ENCODE peak calls at places on chromosomes 3 and 15, in seven cellular contexts. A, U, Z, L, E, D and Q are unnamed samples.

GRCh38 chr3:63892773-63893352 is 19.3 kb downstream of the SCAANT1 start:
- DNase-seq in A (no peak), E (no peak), U (no peak), L (no peak), D (no peak), Z (no peak), Q (no peak)

GRCh38 chr3:20741381-20741780 is 555.4 kb upstream of the SGO1 start:
- DNase-seq in Z (no peak), A (no peak), L (no peak), U (no peak), E (no peak), D (no peak), Q (no peak)

GRCh38 chr15:80431635-80432034 is 27.5 kb downstream of the ARNT2 start:
- DNase-seq in A (no peak), E (no peak), Z (no peak), D (no peak), L (no peak), U (no peak), Q (no peak)

GRCh38 chr15:41566121-41566885 is 7.3 kb downstream of the TYRO3 start:
- DNase-seq in D (no peak), A (no peak), L (peak; percentile 49), E (no peak), Z (no peak), U (no peak), Q (no peak)

GRCh38 chr15:81182746-81183402 is 13.8 kb upstream of the IL16 start:
- DNase-seq in L (no peak), A (no peak), E (no peak), D (no peak), U (no peak), Z (peak; percentile 45), Q (no peak)

GRCh38 chr3:156449712-156450574 is 105.0 kb downstream of the SSR3 start:
- DNase-seq in E (peak; percentile 29), L (peak; percentile 40), A (peak; percentile 37), U (peak; percentile 42), D (no peak), Z (no peak), Q (peak; percentile 39)

GRCh38 chr3:136639069-136639468 is 113.1 kb downstream of the STAG1 start:
- DNase-seq in Z (no peak), E (no peak), D (no peak), L (no peak), A (no peak), U (no peak), Q (no peak)

GRCh38 chr15:34795267-34796081 is at the start of gene ACTC1:
- DNase-seq in E (no peak), L (peak; percentile 56), D (no peak), A (no peak), Z (peak; percentile 82), U (no peak), Q (peak; percentile 16)

GRCh38 chr3:23668430-23668904 is 137.3 kb upstream of the UBE2E1 start:
- DNase-seq in E (no peak), Z (no peak), A (peak; percentile 95), U (no peak), L (no peak), D (no peak), Q (no peak)

GRCh38 chr15:71443538-71443937 is 328.3 kb downstream of the THSD4 start:
- DNase-seq in U (peak; percentile 42), L (peak; percentile 56), Z (peak; percentile 79), D (no peak), E (peak; percentile 23), A (no peak), Q (peak; percentile 64)

GRCh38 chr3:35679409-35680080 is 40.2 kb downstream of the ARPP21 start:
- DNase-seq in U (no peak), E (no peak), D (no peak), Z (no peak), L (no peak), A (no peak), Q (no peak)

GRCh38 chr3:188959013-188959412 is 212.8 kb upstream of the TPRG1 start:
- DNase-seq in U (no peak), E (no peak), D (no peak), L (no peak), A (no peak), Z (no peak), Q (no peak)

GRCh38 chr3:103440539-103441113 is 1005.8 kb downstream of the ZPLD1 start:
- DNase-seq in Z (no peak), E (no peak), A (peak; percentile 29), U (no peak), L (no peak), D (no peak), Q (peak; percentile 38)

GRCh38 chr3:45139372-45139894 is 6.7 kb downstream of the CDCP1 start:
- DNase-seq in U (no peak), D (no peak), Z (no peak), E (no peak), A (no peak), L (no peak), Q (no peak)

GRCh38 chr3:134486577-134487041 is 752 bp downstream of the CEP63 start:
- DNase-seq in A (no peak), E (no peak), L (no peak), D (no peak), Z (no peak), U (peak; percentile 16), Q (peak; percentile 23)

GRCh38 chr3:136277634-136278033 is 27.5 kb downstream of the PCCB start:
- DNase-seq in E (no peak), U (no peak), A (no peak), Z (peak; percentile 64), D (no peak), L (no peak), Q (peak; percentile 85)

GRCh38 chr3:195760345-195760983 is 39.7 kb downstream of the MUC20 start:
- DNase-seq in D (no peak), E (no peak), Z (peak; percentile 31), U (no peak), L (no peak), A (no peak), Q (no peak)

GRCh38 chr15:33296050-33296449 is 14.7 kb upstream of the RYR3 start:
- DNase-seq in D (no peak), L (no peak), Z (no peak), E (no peak), A (no peak), U (no peak), Q (no peak)

GRCh38 chr3:37282996-37283395 is 108.6 kb upstream of the LRRFIP2 start:
- DNase-seq in E (no peak), A (no peak), D (no peak), U (no peak), Z (no peak), L (no peak), Q (no peak)

GRCh38 chr3:4493931-4494806 is 1.0 kb downstream of the ITPR1 start:
- DNase-seq in Z (no peak), U (peak; percentile 42), L (no peak), A (no peak), D (no peak), E (no peak), Q (no peak)

DNA sequence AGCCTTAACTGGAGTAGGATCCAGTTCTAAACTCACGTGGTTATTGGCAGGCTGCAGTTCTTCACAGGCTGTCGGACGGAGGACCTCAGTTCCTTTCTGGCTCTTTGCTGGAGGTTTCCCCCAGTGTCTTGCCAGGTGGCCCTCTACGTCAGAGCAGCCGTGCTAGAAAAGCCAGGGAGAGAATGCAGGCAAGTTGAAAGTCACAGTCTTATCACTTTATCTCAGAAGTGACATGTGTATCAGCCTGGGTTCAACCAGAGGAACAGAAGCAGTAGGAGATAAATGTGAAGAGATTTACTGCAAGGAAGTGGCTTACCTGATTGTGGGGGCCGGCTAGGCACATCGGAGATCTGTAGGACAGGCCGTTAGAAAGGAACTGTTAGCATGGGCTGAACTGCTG is 125.3 kb upstream of the BNIP2 start:
- DNase-seq in A (no peak), L (no peak), Z (no peak), D (no peak), E (no peak), U (no peak), Q (no peak)
- TF ChIP-seq JUND in A (no peak), L (no peak), Z (no peak), D (no peak), E (no peak), U (no peak), Q (no peak)

GRCh38 chr3:191136347-191136746 is 62.7 kb upstream of the OSTN start:
- DNase-seq in D (no peak), E (peak; percentile 18), L (no peak), A (peak; percentile 23), Z (no peak), U (peak; percentile 14), Q (no peak)
- TF ChIP-seq JUND in D (no peak), E (no peak), L (no peak), A (no peak), Z (no peak), U (no peak), Q (no peak)

GRCh38 chr3:126936110-126936509 is 46.8 kb upstream of the PLXNA1 start:
- DNase-seq in E (no peak), D (no peak), U (no peak), A (no peak), Z (no peak), L (no peak), Q (no peak)

GRCh38 chr3:126939347-126939735 is 43.6 kb upstream of the PLXNA1 start:
- DNase-seq in A (no peak), D (no peak), Z (no peak), L (no peak), E (no peak), U (peak; percentile 48), Q (no peak)

GRCh38 chr3:126936853-126937395 is 46.0 kb upstream of the PLXNA1 start:
- DNase-seq in E (no peak), D (no peak), L (no peak), A (no peak), U (no peak), Z (no peak), Q (no peak)

GRCh38 chr3:126938520-126939346 is 44.2 kb upstream of the PLXNA1 start:
- DNase-seq in A (no peak), U (no peak), D (no peak), L (no peak), E (no peak), Z (no peak), Q (no peak)

DNA sequence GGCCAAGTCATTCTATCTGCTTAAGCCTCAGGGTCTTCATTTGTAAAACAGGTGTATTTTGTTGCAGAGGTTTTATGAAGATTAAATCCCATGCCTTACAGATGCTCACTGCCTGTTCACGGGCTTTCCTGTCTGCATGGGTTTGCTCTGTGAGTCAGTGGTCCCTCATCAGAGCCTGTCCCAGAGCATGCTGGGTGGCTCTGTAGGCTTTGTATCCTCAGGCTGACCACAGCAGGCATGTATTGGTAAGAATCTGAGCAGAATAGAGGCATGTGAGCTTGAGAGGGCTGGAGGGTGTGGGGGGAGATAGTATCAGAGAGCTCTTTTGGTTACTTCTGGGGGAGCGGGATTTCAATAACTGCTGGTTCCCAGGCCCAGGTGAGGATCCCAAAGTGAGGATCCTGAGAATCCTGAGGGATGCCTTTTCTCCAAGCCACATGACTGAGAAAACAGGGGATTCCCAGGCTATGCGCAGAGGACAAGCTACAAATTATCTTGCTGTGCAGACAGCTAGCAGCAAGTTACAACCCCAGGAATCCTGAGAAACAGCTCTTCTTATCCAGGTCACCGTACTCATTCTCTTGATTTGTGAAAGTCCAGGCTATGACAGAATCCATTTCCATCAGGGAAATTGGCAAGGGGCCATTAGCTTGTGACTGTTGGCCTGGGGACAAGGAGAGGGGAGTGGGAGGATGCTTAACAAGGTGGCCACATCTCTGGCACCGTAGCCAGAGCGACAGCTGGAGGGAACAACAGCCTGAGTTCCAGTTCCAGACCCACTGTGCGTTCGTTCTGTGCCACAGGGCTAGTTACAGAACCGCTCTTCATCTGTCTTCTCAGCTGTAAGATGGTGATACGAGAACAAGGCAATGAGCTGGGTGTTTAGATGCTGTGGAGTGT is 45.1 kb upstream of the PLXNA1 start:
- DNase-seq in E (no peak), A (no peak), D (no peak), U (peak; percentile 81), Z (no peak), L (no peak), Q (no peak)
- TF ChIP-seq JUND in E (no peak), A (no peak), D (no peak), U (no peak), Z (no peak), L (no peak), Q (no peak)

GRCh38 chr3:18047052-18047451 is 304.6 kb upstream of the TBC1D5 start:
- DNase-seq in Z (no peak), L (no peak), A (no peak), U (no peak), D (no peak), E (no peak), Q (no peak)
- TF ChIP-seq JUND in Z (no peak), L (no peak), A (no peak), U (no peak), D (no peak), E (no peak), Q (no peak)